ENCODE peak calls at places on chromosomes 7 and 10, in seven cellular contexts. F is uterus; X is sigmoid colon; K is CD8-positive, alpha-beta memory T cell; A is SJSA1; S is aorta; P is H9. Z is an unnamed sample.

GRCh38 chr10:109866168-109866994 is 56.9 kb downstream of the XPNPEP1 start:
- DNase-seq in F (no peak), P (no peak), A (no peak), S (no peak), X (no peak), K (no peak), Z (no peak)

GRCh38 chr7:2699289-2699620 is 11.3 kb downstream of the AMZ1 start:
- DNase-seq in S (no peak), X (no peak), K (no peak), A (no peak), P (no peak), F (no peak), Z (no peak)

GRCh38 chr7:16187131-16187530 is 234.2 kb downstream of the CRPPA start:
- DNase-seq in X (no peak), A (no peak), P (no peak), F (no peak), K (no peak), S (no peak), Z (no peak)

GRCh38 chr10:14837003-14837755 is 658 bp downstream of the CDNF start:
- DNase-seq in F (no peak), P (no peak), K (no peak), A (no peak), S (no peak), X (no peak), Z (no peak)

GRCh38 chr10:13924020-13924725 is 337.4 kb downstream of the PRPF18 start:
- DNase-seq in S (no peak), K (no peak), F (no peak), P (no peak), X (no peak), A (no peak), Z (no peak)

GRCh38 chr10:118108194-118109026 is 61.7 kb upstream of the RAB11FIP2 start:
- DNase-seq in A (no peak), X (no peak), F (peak; percentile 31), S (no peak), K (no peak), P (no peak), Z (no peak)

GRCh38 chr7:155462163-155462735 is 4.3 kb downstream of the EN2 start:
- DNase-seq in K (no peak), F (no peak), A (no peak), S (peak; percentile 63), X (no peak), P (no peak), Z (no peak)

GRCh38 chr10:47402681-47403301 is 18.7 kb upstream of the ZNF488 start:
- DNase-seq in X (peak; percentile 82), A (peak; percentile 94), K (no peak), P (peak; percentile 84), F (peak; percentile 50), S (peak; percentile 83), Z (no peak)

GRCh38 chr7:140060788-140061606 is 1.8 kb downstream of the PARP12 start:
- DNase-seq in X (peak; percentile 74), P (no peak), K (no peak), F (peak; percentile 49), S (no peak), A (peak; percentile 38), Z (no peak)

GRCh38 chr10:95201736-95202135 is 7.7 kb downstream of the ACSM6 start:
- DNase-seq in F (no peak), K (no peak), X (no peak), S (no peak), A (peak; percentile 49), P (no peak), Z (no peak)

GRCh38 chr10:60425392-60426110 is 35.9 kb upstream of the ANK3 start:
- DNase-seq in S (no peak), F (no peak), A (no peak), X (no peak), P (no peak), K (no peak), Z (no peak)

GRCh38 chr10:80491251-80492102 is 37.4 kb downstream of the TSPAN14 start:
- DNase-seq in K (no peak), F (no peak), S (no peak), A (no peak), X (no peak), P (no peak), Z (no peak)

GRCh38 chr7:128349121-128349825 is 5.6 kb upstream of the RBM28 start:
- DNase-seq in X (no peak), S (no peak), A (no peak), K (no peak), F (no peak), P (no peak), Z (no peak)

GRCh38 chr7:17301491-17302101 is 3.1 kb downstream of the AHR start:
- DNase-seq in P (no peak), X (peak; percentile 63), F (peak; percentile 42), K (peak; percentile 23), A (no peak), S (no peak), Z (no peak)

GRCh38 chr10:122018951-122019413 is 30.0 kb downstream of the TACC2 start:
- DNase-seq in K (no peak), S (no peak), X (no peak), A (no peak), F (no peak), P (no peak), Z (no peak)

GRCh38 chr7:132307465-132307864 is 268.8 kb downstream of the PLXNA4 start:
- DNase-seq in X (no peak), F (no peak), P (no peak), A (no peak), S (no peak), K (no peak), Z (no peak)

GRCh38 chr7:39838326-39838725 is 111.7 kb upstream of the CDK13 start:
- DNase-seq in S (no peak), F (peak; percentile 49), X (peak; percentile 76), K (no peak), P (no peak), A (no peak), Z (no peak)

GRCh38 chr10:7525314-7526016 is 114.6 kb upstream of the SFMBT2 start:
- DNase-seq in S (no peak), X (peak; percentile 80), K (peak; percentile 53), A (peak; percentile 63), P (peak; percentile 47), F (peak; percentile 66), Z (no peak)

GRCh38 chr10:580796-581195 is 108.7 kb downstream of the DIP2C start:
- DNase-seq in A (no peak), F (no peak), P (no peak), S (no peak), K (no peak), X (no peak), Z (no peak)

GRCh38 chr10:97928897-97929296 is 79.3 kb downstream of the GOLGA7B start:
- DNase-seq in P (no peak), K (no peak), A (no peak), F (no peak), X (no peak), S (peak; percentile 23), Z (no peak)
- H3K4me1 ChIP-seq in P (no peaks in the 10 kb centered on the region), K (no peaks in the 10 kb centered on the region), A (no peaks in the 10 kb centered on the region), F (no peaks in the 10 kb centered on the region), X (no peaks in the 10 kb centered on the region), S (no peaks in the 10 kb centered on the region), Z (no peaks in the 10 kb centered on the region)

DNA sequence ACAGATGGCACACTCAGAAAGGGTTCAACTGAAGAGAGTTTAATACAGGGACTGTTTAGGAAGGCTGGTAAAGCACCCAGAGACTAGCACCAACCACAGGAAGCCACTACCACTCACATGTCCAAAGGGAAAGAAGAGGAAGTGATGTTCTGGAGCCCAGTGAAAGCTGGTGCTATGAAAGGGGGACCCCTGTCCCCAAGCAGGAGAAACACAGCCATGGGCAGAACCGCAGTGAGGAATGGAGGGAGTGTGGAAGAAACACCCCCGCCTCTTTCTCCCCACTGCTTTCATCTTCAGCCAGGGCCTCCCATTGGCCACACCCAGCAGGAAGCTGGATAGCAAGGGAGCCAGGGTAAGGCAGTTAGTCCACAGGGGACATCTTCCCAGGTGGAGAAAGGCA is 3.2 kb upstream of the VSIR start:
- DNase-seq in F (no peak), K (no peak), X (no peak), P (no peak), S (no peak), A (no peak), Z (no peak)
- H3K27ac ChIP-seq in F (no peak overlapping the region), K (no peak overlapping the region), X (no peak overlapping the region), P (no peak overlapping the region), S (no peak overlapping the region), A (no peak overlapping the region), Z (no peak overlapping the region)

GRCh38 chr10:93766918-93767317 is 9.2 kb downstream of the LGI1 start:
- DNase-seq in X (no peak), K (no peak), P (no peak), F (no peak), A (no peak), S (no peak), Z (no peak)

GRCh38 chr10:93758911-93759410 is 1.2 kb downstream of the LGI1 start:
- DNase-seq in A (no peak), F (no peak), P (no peak), S (no peak), X (no peak), K (no peak), Z (no peak)

GRCh38 chr10:93758510-93758885 is 762 bp downstream of the LGI1 start:
- DNase-seq in F (no peak), X (no peak), A (no peak), K (no peak), P (no peak), S (no peak), Z (no peak)

GRCh38 chr10:93760490-93760889 is 2.8 kb downstream of the LGI1 start:
- DNase-seq in S (no peak), K (no peak), X (no peak), P (no peak), F (no peak), A (no peak), Z (no peak)

DNA sequence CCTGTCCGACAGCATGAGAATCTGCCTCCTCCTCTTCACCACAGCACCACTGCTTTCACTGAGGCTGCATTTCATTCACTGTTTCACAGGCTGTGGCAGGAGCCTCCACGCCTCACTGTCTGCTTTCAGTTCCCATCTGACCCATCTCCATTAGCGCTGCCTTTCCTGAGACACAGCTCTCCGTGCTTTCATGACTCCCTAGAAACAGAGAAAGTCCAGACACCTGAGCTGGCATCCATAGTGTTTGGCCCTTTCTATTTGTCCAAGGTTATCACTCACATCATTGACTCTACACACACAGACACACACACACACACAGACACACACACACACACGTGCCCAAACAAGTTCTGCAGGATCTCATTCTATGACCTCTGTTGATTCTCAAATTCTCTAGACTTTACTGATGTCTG is 5.2 kb downstream of the LGI1 start:
- DNase-seq in K (no peak), F (no peak), A (no peak), X (no peak), S (no peak), P (no peak), Z (no peak)
- H3K4me1 ChIP-seq in K (no peaks in the 10 kb centered on the region), F (no peaks in the 10 kb centered on the region), A (peaks cover 11% of the 10 kb centered on the region), X (no peaks in the 10 kb centered on the region), S (peaks cover 4% of the 10 kb centered on the region), P (peaks cover 13% of the 10 kb centered on the region), Z (peaks cover 4% of the 10 kb centered on the region)

GRCh38 chr10:129219364-129219763 is 247.7 kb upstream of the MGMT start:
- DNase-seq in F (no peak), S (no peak), X (no peak), K (no peak), P (no peak), A (no peak), Z (no peak)
- H3K27ac ChIP-seq in F (no peak overlapping the region), S (no peak overlapping the region), X (no peak overlapping the region), K (no peak overlapping the region), P (no peak overlapping the region), A (no peak overlapping the region), Z (no peak overlapping the region)